ENCODE peak calls at places on chromosomes 7 and 10, in five cellular contexts. S, P, E, N and G are unnamed samples.

GRCh38 chr7:138195207-138195606 is 118.9 kb downstream of the AKR1D1 start:
- DNase-seq in P (no peak), S (no peak), N (no peak), E (no peak), G (no peak)

GRCh38 chr7:112757337-112757736 is 32.9 kb downstream of the TMEM168 start:
- DNase-seq in P (no peak), N (no peak), S (no peak), E (no peak), G (no peak)

GRCh38 chr7:115779561-115779960 is 251.0 kb downstream of the TFEC start:
- DNase-seq in P (no peak), E (peak; percentile 4), S (no peak), N (no peak), G (no peak)

GRCh38 chr10:98587156-98587555 is 140.4 kb upstream of the HPS1 start:
- DNase-seq in N (no peak), E (no peak), S (peak; percentile 49), P (no peak), G (no peak)

GRCh38 chr7:33425385-33425784 is 296.0 kb downstream of the BBS9 start:
- DNase-seq in E (no peak), P (no peak), S (no peak), N (no peak), G (no peak)

GRCh38 chr7:90625562-90625961 is 29.4 kb downstream of the CDK14 start:
- DNase-seq in N (peak; percentile 69), E (peak; percentile 47), P (no peak), S (peak; percentile 96), G (no peak)

GRCh38 chr7:64758151-64758550 is 36.1 kb upstream of the ZNF138 start:
- DNase-seq in P (no peak), S (no peak), E (no peak), N (no peak), G (no peak)

GRCh38 chr10:9786576-9786975 is 1231.1 kb upstream of the CELF2 start:
- DNase-seq in E (peak; percentile 79), S (no peak), P (no peak), N (no peak), G (no peak)

GRCh38 chr10:35007858-35008301 is 82.3 kb downstream of the CUL2 start:
- DNase-seq in S (no peak), N (no peak), P (no peak), E (peak; percentile 60), G (no peak)

GRCh38 chr10:128001346-128001745 is 94.4 kb downstream of the PTPRE start:
- DNase-seq in E (no peak), N (no peak), S (no peak), P (no peak), G (no peak)

GRCh38 chr7:23298141-23298851 is 843 bp upstream of the MALSU1 start:
- DNase-seq in E (peak; percentile 27), S (peak; percentile 35), N (peak; percentile 20), P (no peak), G (no peak)

GRCh38 chr10:14415676-14416307 is 85.1 kb upstream of the FRMD4A start:
- DNase-seq in E (no peak), N (no peak), P (no peak), S (no peak), G (no peak)

GRCh38 chr7:33093266-33093665 is 15.9 kb downstream of the RP9 start:
- DNase-seq in S (no peak), E (no peak), P (no peak), N (no peak), G (no peak)

GRCh38 chr10:1406172-1406975 is 331.0 kb downstream of the ADARB2 start:
- DNase-seq in N (no peak), S (no peak), P (no peak), E (no peak), G (no peak)

GRCh38 chr7:73681031-73681430 is 2.2 kb downstream of the DNAJC30 start:
- DNase-seq in N (no peak), P (no peak), S (no peak), E (peak; percentile 58), G (no peak)

GRCh38 chr10:7370511-7370910 is 40.3 kb downstream of the SFMBT2 start:
- DNase-seq in P (no peak), E (no peak), N (no peak), S (no peak), G (no peak)

GRCh38 chr10:133241501-133242205 is 4.0 kb downstream of the VENTX start:
- DNase-seq in E (no peak), N (no peak), P (no peak), S (no peak), G (no peak)

GRCh38 chr10:5618829-5619228 is 47.6 kb downstream of the ASB13 start:
- DNase-seq in S (no peak), E (no peak), P (peak; percentile 61), N (peak; percentile 54), G (no peak)

GRCh38 chr7:107622429-107622828 is 38.2 kb upstream of the SLC26A4 start:
- DNase-seq in P (no peak), N (no peak), E (peak; percentile 39), S (no peak), G (no peak)

DNA sequence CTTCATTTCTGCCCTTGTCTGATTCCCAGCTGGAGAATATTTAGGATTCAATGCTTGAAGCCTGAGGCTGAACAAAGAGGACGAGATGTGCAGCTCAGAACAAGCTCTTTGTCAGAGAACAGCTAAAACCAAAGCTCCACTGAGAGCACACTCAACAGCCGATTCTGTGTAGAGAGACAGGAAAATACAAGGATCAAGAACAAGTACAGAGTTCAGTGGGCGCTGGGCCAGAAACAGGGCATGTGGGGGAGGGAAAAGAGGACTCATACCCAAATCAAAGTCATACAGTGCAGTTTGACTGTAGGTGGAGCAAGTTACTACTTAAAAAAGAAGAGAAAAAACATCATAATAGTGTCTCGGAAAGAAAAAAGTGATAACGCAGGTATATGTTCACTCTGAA is at the start of gene AGMO:
- DNase-seq in N (peak; percentile 27), E (peak; percentile 41), S (peak; percentile 14), P (peak; percentile 69), G (no peak)
- H3K4me3 ChIP-seq in N (no peak within 1 kb of the TSS), E (no peak within 1 kb of the TSS), S (no peak within 1 kb of the TSS), P (no peak within 1 kb of the TSS), G (no peak within 1 kb of the TSS)

DNA sequence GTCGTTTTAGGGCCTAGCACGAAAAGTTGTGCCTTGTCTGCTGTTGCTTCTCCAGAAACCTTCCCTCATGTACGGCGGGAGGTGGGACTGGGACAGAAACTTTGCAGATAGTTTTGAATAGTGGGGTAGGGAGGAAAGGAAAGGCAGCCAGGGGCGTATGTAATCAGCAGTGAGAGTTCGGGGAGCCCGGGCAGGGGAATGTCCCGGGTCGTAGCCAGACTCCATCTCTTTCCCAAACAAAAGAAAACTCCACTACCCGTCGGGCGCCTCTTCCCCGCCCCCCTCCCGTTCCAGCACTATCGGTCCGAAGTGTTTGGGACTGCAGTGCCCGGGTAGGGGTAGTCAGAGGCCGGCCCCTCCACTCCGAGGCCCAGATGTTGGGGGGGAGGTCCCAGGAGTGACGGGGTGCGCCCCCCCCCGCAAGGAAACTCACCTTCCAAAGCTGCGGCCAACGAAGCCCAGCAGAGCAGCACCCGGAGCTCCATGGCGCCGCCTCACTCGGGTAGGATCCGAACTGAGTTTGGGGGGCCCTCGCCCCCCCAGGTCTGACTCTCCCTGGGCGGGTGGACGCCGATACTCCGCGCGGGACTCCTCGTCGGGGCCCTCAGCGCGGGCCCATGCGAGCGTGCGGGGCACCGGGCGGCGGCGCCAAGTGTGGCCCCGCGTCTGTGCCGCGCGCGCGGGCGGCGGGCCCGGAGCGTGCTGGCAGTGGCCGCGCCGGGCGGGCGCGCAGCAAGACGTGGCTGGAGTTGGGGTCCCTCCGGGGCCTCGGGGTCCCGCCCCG is 585 bp downstream of the EPHB4 start:
- DNase-seq in E (no peak), S (peak; percentile 16), P (no peak), N (peak; percentile 51), G (no peak)
- H3K4me3 ChIP-seq in E (peak overlapping the region; percentile 78), S (peak overlapping the region; percentile 95), P (peak overlapping the region; percentile 42), N (peak overlapping the region; percentile 88), G (no peak overlapping the region)

GRCh38 chr7:50310361-50310760 is 5.8 kb downstream of the IKZF1 start:
- DNase-seq in P (no peak), S (no peak), E (no peak), N (no peak), G (no peak)

GRCh38 chr7:50312176-50312575 is 7.7 kb downstream of the IKZF1 start:
- DNase-seq in S (no peak), E (no peak), P (no peak), N (no peak), G (no peak)

GRCh38 chr7:50314778-50315177 is 10.3 kb downstream of the IKZF1 start:
- DNase-seq in S (no peak), E (no peak), P (no peak), N (no peak), G (no peak)

GRCh38 chr7:50315193-50315592 is 10.7 kb downstream of the IKZF1 start:
- DNase-seq in E (no peak), N (no peak), P (no peak), S (no peak), G (no peak)

GRCh38 chr7:50312589-50313162 is 8.2 kb downstream of the IKZF1 start:
- DNase-seq in N (no peak), E (no peak), P (no peak), S (no peak), G (no peak)
- H3K4me3 ChIP-seq in N (no peak overlapping the region), E (no peak overlapping the region), P (no peak overlapping the region), S (no peak overlapping the region), G (peak overlapping the region; percentile 92)

DNA sequence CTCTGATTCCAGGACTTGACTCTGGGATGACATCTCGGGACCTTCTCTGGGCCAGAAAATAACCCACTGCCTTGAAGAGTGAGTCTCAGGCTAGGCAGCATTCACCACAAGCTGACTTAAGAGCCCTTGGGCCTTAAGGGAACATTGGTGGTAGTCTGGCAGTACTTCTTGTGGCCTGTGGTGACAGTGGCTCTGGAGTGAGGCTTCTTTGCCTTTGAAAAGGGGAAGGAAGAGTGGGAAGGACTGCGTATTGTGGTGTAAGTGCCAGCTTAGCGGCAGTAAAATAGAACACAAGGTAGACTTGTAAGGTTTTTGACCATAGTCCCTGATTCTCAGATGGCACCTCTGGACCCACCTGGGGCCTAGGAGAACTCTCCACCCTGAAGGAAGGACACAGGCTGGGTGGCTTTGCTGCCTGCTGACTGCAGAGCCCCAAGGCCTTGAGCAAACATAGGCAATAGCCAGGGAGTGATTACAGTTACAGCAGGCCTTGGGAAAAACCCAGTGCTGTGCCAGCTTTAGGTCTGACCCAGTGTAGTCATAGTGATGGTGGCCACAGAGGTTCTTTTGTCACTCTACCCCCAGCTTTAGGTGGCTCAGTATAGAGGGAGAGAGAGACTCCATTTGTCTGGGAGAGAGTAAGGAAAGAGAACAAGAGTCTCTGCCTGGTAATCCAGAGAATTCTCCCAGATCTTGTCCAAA is 483.9 kb downstream of the SH2D4B start:
- DNase-seq in E (no peak), N (no peak), P (no peak), S (no peak), G (no peak)
- H3K4me3 ChIP-seq in E (no peak overlapping the region), N (no peak overlapping the region), P (no peak overlapping the region), S (no peak overlapping the region), G (no peak overlapping the region)

GRCh38 chr7:41943098-41943577 is 240.2 kb upstream of the INHBA start:
- DNase-seq in E (peak; percentile 83), P (peak; percentile 83), S (peak; percentile 87), N (peak; percentile 85), G (peak; percentile 36)
- H3K4me3 ChIP-seq in E (peak overlapping the region; percentile 20), P (no peak overlapping the region), S (no peak overlapping the region), N (peak overlapping the region; percentile 45), G (no peak overlapping the region)

GRCh38 chr10:131656446-131656845 is 244.4 kb upstream of the PPP2R2D start:
- DNase-seq in N (no peak), S (no peak), P (no peak), E (no peak), G (no peak)
- H3K4me3 ChIP-seq in N (no peak overlapping the region), S (no peak overlapping the region), P (no peak overlapping the region), E (no peak overlapping the region), G (no peak overlapping the region)

GRCh38 chr10:24382979-24383663 is 174.2 kb downstream of the KIAA1217 start:
- DNase-seq in E (no peak), P (peak; percentile 20), N (no peak), S (no peak), G (no peak)
- H3K4me3 ChIP-seq in E (no peak overlapping the region), P (no peak overlapping the region), N (no peak overlapping the region), S (no peak overlapping the region), G (no peak overlapping the region)